ENCODE peak calls at places on chromosomes 5 and 9, in nine cellular contexts. J, L, U, Y, K, R, F, X and M are unnamed samples.

GRCh38 chr9:127612993-127613954 is 1.2 kb downstream of the STXBP1 start:
- DNase-seq in J (peak), L (no peak), U (peak), Y (no peak), K (peak), R (no peak), F (peak), X (peak), M (peak)

GRCh38 chr5:103582364-103582763 is 19.8 kb upstream of the NUDT12 start:
- DNase-seq in J (peak), L (peak), U (no peak), Y (no peak), K (peak), R (no peak), F (no peak), X (no peak), M (peak)

GRCh38 chr5:81017320-81017719 is 57.2 kb downstream of the RASGRF2 start:
- DNase-seq in J (no peak), L (no peak), U (no peak), Y (no peak), K (no peak), R (no peak), F (no peak), X (no peak), M (no peak)

GRCh38 chr9:107142430-107142829 is 140.6 kb upstream of the RAD23B start:
- DNase-seq in J (no peak), L (no peak), U (no peak), Y (no peak), K (no peak), R (no peak), F (no peak), X (no peak), M (no peak)

GRCh38 chr5:149937610-149938009 is 7.0 kb downstream of the PDE6A start:
- DNase-seq in J (no peak), L (peak), U (no peak), Y (no peak), K (no peak), R (no peak), F (no peak), X (no peak), M (no peak)

GRCh38 chr5:142080248-142080647 is 28.3 kb upstream of the NDFIP1 start:
- DNase-seq in J (no peak), L (no peak), U (no peak), Y (no peak), K (no peak), R (no peak), F (no peak), X (no peak), M (no peak)

GRCh38 chr9:99682870-99683269 is 138.8 kb upstream of the NR4A3 start:
- DNase-seq in J (no peak), L (no peak), U (no peak), Y (no peak), K (no peak), R (no peak), F (no peak), X (no peak), M (peak)

GRCh38 chr9:20084125-20084524 is 295.3 kb upstream of the SLC24A2 start:
- DNase-seq in J (no peak), L (no peak), U (no peak), Y (no peak), K (no peak), R (no peak), F (no peak), X (no peak), M (no peak)

GRCh38 chr9:127505396-127506116 is 54.2 kb downstream of the LRSAM1 start:
- DNase-seq in J (peak), L (no peak), U (peak), Y (no peak), K (peak), R (no peak), F (no peak), X (no peak), M (peak)

GRCh38 chr5:36928947-36929346 is 52.4 kb downstream of the NIPBL start:
- DNase-seq in J (no peak), L (no peak), U (no peak), Y (no peak), K (no peak), R (no peak), F (no peak), X (no peak), M (no peak)

GRCh38 chr9:136694163-136694864 is 7.1 kb upstream of the AGPAT2 start:
- DNase-seq in J (peak), L (peak), U (no peak), Y (no peak), K (peak), R (peak), F (no peak), X (peak), M (peak)

GRCh38 chr5:112604741-112605390 is 132.8 kb upstream of the APC start:
- DNase-seq in J (no peak), L (no peak), U (no peak), Y (no peak), K (peak), R (no peak), F (no peak), X (no peak), M (peak)

GRCh38 chr9:14497476-14497875 is 183.5 kb upstream of the NFIB start:
- DNase-seq in J (no peak), L (no peak), U (no peak), Y (no peak), K (no peak), R (no peak), F (no peak), X (no peak), M (no peak)

GRCh38 chr9:131441441-131441840 is 47.6 kb downstream of the PRRC2B start:
- DNase-seq in J (no peak), L (no peak), U (no peak), Y (no peak), K (no peak), R (no peak), F (no peak), X (no peak), M (no peak)